ENCODE peak calls at places on chromosomes 3 and 15, in five cellular contexts. One of them, this sample, is unnamed.

GRCh38 chr3:129312021-129312639 is 33.5 kb downstream of the HMCES start:
- DNase-seq in upper lobe of right lung: no peak
- DNase-seq in GM23338: no peak
- DNase-seq in heart left ventricle: no peak
- DNase-seq in psoas muscle: no peak
- DNase-seq in this sample: no peak

GRCh38 chr3:16897254-16897926 is 12.6 kb downstream of the PLCL2 start:
- DNase-seq in upper lobe of right lung: no peak
- DNase-seq in GM23338: no peak
- DNase-seq in heart left ventricle: no peak
- DNase-seq in psoas muscle: no peak
- DNase-seq in this sample: no peak

GRCh38 chr15:50262533-50262932 is 3.0 kb downstream of the HDC start:
- DNase-seq in upper lobe of right lung: no peak
- DNase-seq in GM23338: no peak
- DNase-seq in heart left ventricle: no peak
- DNase-seq in psoas muscle: no peak
- DNase-seq in this sample: no peak

GRCh38 chr3:187798531-187799520 is 53.6 kb upstream of the BCL6 start:
- DNase-seq in upper lobe of right lung: no peak
- DNase-seq in GM23338: no peak
- DNase-seq in heart left ventricle: no peak
- DNase-seq in psoas muscle: no peak
- DNase-seq in this sample: no peak

GRCh38 chr3:182294256-182294655 is 499.0 kb upstream of the ATP11B start:
- DNase-seq in upper lobe of right lung: no peak
- DNase-seq in GM23338: no peak
- DNase-seq in heart left ventricle: no peak
- DNase-seq in psoas muscle: no peak
- DNase-seq in this sample: no peak

GRCh38 chr3:100155105-100155504 is 40.8 kb upstream of the FILIP1L start:
- DNase-seq in upper lobe of right lung: no peak
- DNase-seq in GM23338: no peak
- DNase-seq in heart left ventricle: no peak
- DNase-seq in psoas muscle: no peak
- DNase-seq in this sample: no peak

GRCh38 chr3:158765518-158766205 is 33.4 kb upstream of the RARRES1 start:
- DNase-seq in upper lobe of right lung: no peak
- DNase-seq in GM23338: no peak
- DNase-seq in heart left ventricle: no peak
- DNase-seq in psoas muscle: no peak
- DNase-seq in this sample: no peak

GRCh38 chr15:56758770-56759449 is 25.6 kb upstream of the ZNF280D start:
- DNase-seq in upper lobe of right lung: no peak
- DNase-seq in GM23338: no peak
- DNase-seq in heart left ventricle: no peak
- DNase-seq in psoas muscle: no peak
- DNase-seq in this sample: no peak

GRCh38 chr3:160464321-160464720 is 14.7 kb upstream of the TRIM59 start:
- DNase-seq in upper lobe of right lung: no peak
- DNase-seq in GM23338: no peak
- DNase-seq in heart left ventricle: no peak
- DNase-seq in psoas muscle: no peak
- DNase-seq in this sample: peak; percentile 43

GRCh38 chr15:67781907-67782559 is 43.3 kb upstream of the SKOR1 start:
- DNase-seq in upper lobe of right lung: no peak
- DNase-seq in GM23338: no peak
- DNase-seq in heart left ventricle: no peak
- DNase-seq in psoas muscle: no peak
- DNase-seq in this sample: no peak

GRCh38 chr3:150870406-150870805 is 34.8 kb downstream of the MINDY4B start:
- DNase-seq in upper lobe of right lung: no peak
- DNase-seq in GM23338: no peak
- DNase-seq in heart left ventricle: no peak
- DNase-seq in psoas muscle: no peak
- DNase-seq in this sample: no peak

GRCh38 chr3:100335137-100335833 is 728 bp downstream of the NIT2 start:
- DNase-seq in upper lobe of right lung: no peak
- DNase-seq in GM23338: peak; percentile 66
- DNase-seq in heart left ventricle: peak; percentile 14
- DNase-seq in psoas muscle: no peak
- DNase-seq in this sample: no peak

GRCh38 chr3:132464066-132464465 is 46.8 kb downstream of the DNAJC13 start:
- DNase-seq in upper lobe of right lung: no peak
- DNase-seq in GM23338: no peak
- DNase-seq in heart left ventricle: no peak
- DNase-seq in psoas muscle: no peak
- DNase-seq in this sample: no peak

GRCh38 chr15:35218215-35218614 is 133.1 kb upstream of the NANOGP8 start:
- DNase-seq in upper lobe of right lung: no peak
- DNase-seq in GM23338: no peak
- DNase-seq in heart left ventricle: no peak
- DNase-seq in psoas muscle: no peak
- DNase-seq in this sample: no peak

GRCh38 chr3:195071916-195072820 is 198.8 kb downstream of the XXYLT1 start:
- DNase-seq in upper lobe of right lung: peak; percentile 57
- DNase-seq in GM23338: no peak
- DNase-seq in heart left ventricle: peak; percentile 4
- DNase-seq in psoas muscle: no peak
- DNase-seq in this sample: peak; percentile 36

GRCh38 chr3:47799733-47800132 is 3.2 kb upstream of the DHX30 start:
- DNase-seq in upper lobe of right lung: no peak
- DNase-seq in GM23338: peak; percentile 90
- DNase-seq in heart left ventricle: no peak
- DNase-seq in psoas muscle: no peak
- DNase-seq in this sample: no peak

GRCh38 chr3:14125193-14126016 is 553 bp downstream of the TMEM43 start:
- DNase-seq in upper lobe of right lung: peak; percentile 88
- DNase-seq in GM23338: peak; percentile 78
- DNase-seq in heart left ventricle: peak; percentile 62
- DNase-seq in psoas muscle: peak; percentile 81
- DNase-seq in this sample: no peak

GRCh38 chr3:140388525-140388924 is 289.3 kb upstream of the TRIM42 start:
- DNase-seq in upper lobe of right lung: no peak
- DNase-seq in GM23338: no peak
- DNase-seq in heart left ventricle: no peak
- DNase-seq in psoas muscle: no peak
- DNase-seq in this sample: no peak

GRCh38 chr3:94336076-94336741 is 273.3 kb downstream of the NSUN3 start:
- DNase-seq in upper lobe of right lung: no peak
- DNase-seq in GM23338: peak; percentile 83
- DNase-seq in heart left ventricle: no peak
- DNase-seq in psoas muscle: no peak
- DNase-seq in this sample: no peak

GRCh38 chr3:57961828-57962447 is 46.3 kb upstream of the FLNB start:
- DNase-seq in upper lobe of right lung: no peak
- DNase-seq in GM23338: peak; percentile 73
- DNase-seq in heart left ventricle: no peak
- DNase-seq in psoas muscle: no peak
- DNase-seq in this sample: no peak

GRCh38 chr3:49570033-49570654 is 15.9 kb downstream of the BSN start:
- DNase-seq in upper lobe of right lung: peak; percentile 16
- DNase-seq in GM23338: no peak
- DNase-seq in heart left ventricle: no peak
- DNase-seq in psoas muscle: no peak
- DNase-seq in this sample: no peak

GRCh38 chr3:11379238-11379823 is 107.1 kb downstream of the ATG7 start:
- DNase-seq in upper lobe of right lung: no peak
- DNase-seq in GM23338: peak; percentile 39
- DNase-seq in heart left ventricle: no peak
- DNase-seq in psoas muscle: no peak
- DNase-seq in this sample: no peak

GRCh38 chr3:129485681-129486056 is 42.8 kb upstream of the RHO start:
- DNase-seq in upper lobe of right lung: peak; percentile 87
- DNase-seq in GM23338: no peak
- DNase-seq in heart left ventricle: peak; percentile 52
- DNase-seq in psoas muscle: peak; percentile 88
- DNase-seq in this sample: no peak

GRCh38 chr3:106120334-106120733 is 251.5 kb upstream of the CBLB start:
- DNase-seq in upper lobe of right lung: no peak
- DNase-seq in GM23338: no peak
- DNase-seq in heart left ventricle: no peak
- DNase-seq in psoas muscle: no peak
- DNase-seq in this sample: no peak

GRCh38 chr3:183554377-183554776 is 1.1 kb downstream of the KLHL6 start:
- DNase-seq in upper lobe of right lung: no peak
- DNase-seq in GM23338: no peak
- DNase-seq in heart left ventricle: no peak
- DNase-seq in psoas muscle: no peak
- DNase-seq in this sample: no peak

GRCh38 chr3:194231840-194232832 is 96.2 kb downstream of the HES1 start:
- DNase-seq in upper lobe of right lung: no peak
- DNase-seq in GM23338: peak; percentile 70
- DNase-seq in heart left ventricle: no peak
- DNase-seq in psoas muscle: no peak
- DNase-seq in this sample: no peak

GRCh38 chr3:72331076-72331475 is 517.2 kb downstream of the SHQ1 start:
- DNase-seq in upper lobe of right lung: no peak
- DNase-seq in GM23338: no peak
- DNase-seq in heart left ventricle: no peak
- DNase-seq in psoas muscle: no peak
- DNase-seq in this sample: no peak
- H3K27ac ChIP-seq in upper lobe of right lung: no peak overlapping the region
- H3K27ac ChIP-seq in GM23338: no peak overlapping the region
- H3K27ac ChIP-seq in heart left ventricle: no peak overlapping the region
- H3K27ac ChIP-seq in psoas muscle: no peak overlapping the region
- H3K27ac ChIP-seq in this sample: no peak overlapping the region

GRCh38 chr3:43038010-43038409 is 58.9 kb downstream of the GASK1A start:
- DNase-seq in upper lobe of right lung: no peak
- DNase-seq in GM23338: no peak
- DNase-seq in heart left ventricle: no peak
- DNase-seq in psoas muscle: no peak
- DNase-seq in this sample: no peak

GRCh38 chr3:43046583-43046982 is 59.3 kb downstream of the POMGNT2 start:
- DNase-seq in upper lobe of right lung: no peak
- DNase-seq in GM23338: no peak
- DNase-seq in heart left ventricle: no peak
- DNase-seq in psoas muscle: no peak
- DNase-seq in this sample: no peak

GRCh38 chr3:43043793-43044192 is 62.1 kb downstream of the POMGNT2 start:
- DNase-seq in upper lobe of right lung: no peak
- DNase-seq in GM23338: no peak
- DNase-seq in heart left ventricle: no peak
- DNase-seq in psoas muscle: no peak
- DNase-seq in this sample: no peak

GRCh38 chr3:43041517-43041916 is 62.4 kb downstream of the GASK1A start:
- DNase-seq in upper lobe of right lung: no peak
- DNase-seq in GM23338: no peak
- DNase-seq in heart left ventricle: no peak
- DNase-seq in psoas muscle: no peak
- DNase-seq in this sample: no peak

GRCh38 chr3:43043071-43043766 is 62.7 kb downstream of the POMGNT2 start:
- DNase-seq in upper lobe of right lung: no peak
- DNase-seq in GM23338: no peak
- DNase-seq in heart left ventricle: no peak
- DNase-seq in psoas muscle: no peak
- DNase-seq in this sample: no peak
- H3K27ac ChIP-seq in upper lobe of right lung: no peak overlapping the region
- H3K27ac ChIP-seq in GM23338: no peak overlapping the region
- H3K27ac ChIP-seq in heart left ventricle: no peak overlapping the region
- H3K27ac ChIP-seq in psoas muscle: no peak overlapping the region
- H3K27ac ChIP-seq in this sample: peak overlapping the region; percentile 75

GRCh38 chr15:74653426-74654082 is 37.9 kb downstream of the CLK3 start:
- DNase-seq in upper lobe of right lung: no peak
- DNase-seq in GM23338: no peak
- DNase-seq in heart left ventricle: no peak
- DNase-seq in psoas muscle: no peak
- DNase-seq in this sample: no peak
- H3K27ac ChIP-seq in upper lobe of right lung: peak overlapping the region; percentile 32
- H3K27ac ChIP-seq in GM23338: no peak overlapping the region
- H3K27ac ChIP-seq in heart left ventricle: peak overlapping the region; percentile 14
- H3K27ac ChIP-seq in psoas muscle: peak overlapping the region; percentile 82
- H3K27ac ChIP-seq in this sample: peak overlapping the region; percentile 59

DNA sequence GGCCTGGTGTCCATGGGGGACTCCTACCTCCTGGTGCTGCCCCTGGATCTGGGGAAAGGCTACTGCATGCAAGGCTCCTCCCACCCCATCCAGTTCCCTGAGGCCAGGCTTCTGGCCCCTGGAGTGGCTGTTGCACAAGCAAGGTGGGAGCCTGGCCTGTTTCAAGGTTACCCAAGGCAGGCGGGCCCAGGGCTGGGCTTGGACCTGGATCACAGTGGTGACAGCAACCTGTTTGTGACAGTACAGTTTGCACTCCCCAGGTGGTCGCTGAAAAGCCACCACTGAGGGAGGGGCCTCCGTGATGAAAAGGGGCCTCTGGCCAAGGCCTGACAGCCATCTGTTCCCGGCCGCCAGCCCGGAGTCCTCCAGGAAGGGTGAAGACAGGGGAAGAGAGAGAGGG is 14.4 kb upstream of the KY start:
- DNase-seq in upper lobe of right lung: no peak
- DNase-seq in GM23338: no peak
- DNase-seq in heart left ventricle: no peak
- DNase-seq in psoas muscle: peak; percentile 16
- DNase-seq in this sample: no peak
- H3K27ac ChIP-seq in upper lobe of right lung: no peak overlapping the region
- H3K27ac ChIP-seq in GM23338: no peak overlapping the region
- H3K27ac ChIP-seq in heart left ventricle: no peak overlapping the region
- H3K27ac ChIP-seq in psoas muscle: no peak overlapping the region
- H3K27ac ChIP-seq in this sample: no peak overlapping the region

DNA sequence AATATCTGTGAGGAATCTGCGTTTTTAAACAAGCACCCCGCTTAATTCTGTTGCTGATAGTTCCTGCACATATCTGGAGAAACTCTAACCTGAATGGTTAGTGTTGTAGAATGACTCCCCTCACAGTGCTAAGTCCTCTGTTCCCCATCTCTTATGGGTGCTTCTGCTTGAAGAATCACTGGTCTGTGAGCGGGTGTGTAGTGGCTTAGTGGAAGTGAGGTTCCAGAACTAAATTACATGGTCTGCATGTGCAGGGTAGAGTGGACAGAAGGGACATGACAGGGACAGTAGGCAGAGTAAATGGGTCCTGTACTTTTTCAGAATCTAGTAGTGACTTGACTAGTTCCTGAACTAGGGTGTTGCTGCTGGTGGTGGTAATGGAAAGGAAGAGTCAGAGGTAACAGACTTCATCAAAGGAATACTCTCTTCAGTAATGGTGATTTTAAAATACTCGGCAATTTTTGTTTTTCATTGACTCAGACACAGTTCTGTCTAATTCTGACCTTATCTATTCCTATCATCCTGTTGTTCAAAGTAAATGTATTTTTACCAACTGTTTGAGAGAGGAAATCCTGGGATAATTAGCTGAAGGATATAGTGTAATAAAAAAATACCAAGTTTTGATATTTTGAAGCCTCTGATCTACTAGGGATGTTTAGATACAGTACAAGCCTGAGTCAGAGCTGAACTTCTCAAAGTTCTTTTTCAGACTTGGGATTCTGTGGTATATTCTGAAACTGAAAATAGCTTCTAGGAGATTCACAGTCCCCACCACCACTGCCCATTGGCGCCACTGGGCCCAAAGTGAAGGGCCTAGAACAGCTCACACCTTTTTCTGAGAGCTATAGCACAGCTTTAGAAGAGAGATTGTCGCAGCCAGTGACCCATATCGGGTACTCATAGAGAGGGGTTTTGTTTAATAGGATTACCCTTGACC is 55.5 kb downstream of the FNDC3B start:
- DNase-seq in upper lobe of right lung: no peak
- DNase-seq in GM23338: peak; percentile 43
- DNase-seq in heart left ventricle: no peak
- DNase-seq in psoas muscle: no peak
- DNase-seq in this sample: no peak
- H3K27ac ChIP-seq in upper lobe of right lung: peak overlapping the region; percentile 4
- H3K27ac ChIP-seq in GM23338: no peak overlapping the region
- H3K27ac ChIP-seq in heart left ventricle: no peak overlapping the region
- H3K27ac ChIP-seq in psoas muscle: peak overlapping the region; percentile 47
- H3K27ac ChIP-seq in this sample: no peak overlapping the region

GRCh38 chr3:60001369-60001768 is 951.5 kb upstream of the CFAP20DC start:
- DNase-seq in upper lobe of right lung: no peak
- DNase-seq in GM23338: no peak
- DNase-seq in heart left ventricle: no peak
- DNase-seq in psoas muscle: no peak
- DNase-seq in this sample: no peak
- H3K27ac ChIP-seq in upper lobe of right lung: no peak overlapping the region
- H3K27ac ChIP-seq in GM23338: no peak overlapping the region
- H3K27ac ChIP-seq in heart left ventricle: no peak overlapping the region
- H3K27ac ChIP-seq in psoas muscle: no peak overlapping the region
- H3K27ac ChIP-seq in this sample: no peak overlapping the region